ENCODE peak calls at places on chromosomes 7 and 10, in nine cellular contexts. D is PC-3; H is SK-N-SH; W is tibial artery; S is CD8-positive, alpha-beta memory T cell; C is body of pancreas; O is cardiac muscle cell; X is aorta; M is BE2C. Q is an unnamed sample.

GRCh38 chr10:98030093-98030821 is at the start of gene CRTAC1:
- DNase-seq in D (no peak), H (peak; percentile 99), W (peak; percentile 60), S (no peak), C (peak; percentile 71), O (peak; percentile 40), X (peak; percentile 89), M (peak; percentile 78), Q (no peak)

GRCh38 chr10:4359003-4359402 is 467.0 kb upstream of the AKR1E2 start:
- DNase-seq in D (no peak), H (no peak), W (peak; percentile 33), S (no peak), C (no peak), O (peak; percentile 59), X (no peak), M (no peak), Q (no peak)

GRCh38 chr10:62640386-62640785 is 164.1 kb upstream of the ADO start:
- DNase-seq in D (peak; percentile 59), H (no peak), W (no peak), S (no peak), C (no peak), O (peak; percentile 46), X (no peak), M (no peak), Q (no peak)

GRCh38 chr7:100200693-100201092 is 19.1 kb upstream of the PVRIG start:
- DNase-seq in D (no peak), H (no peak), W (no peak), S (no peak), C (peak; percentile 38), O (no peak), X (no peak), M (no peak), Q (no peak)

GRCh38 chr7:43905954-43906326 is 456 bp downstream of the URGCP start:
- DNase-seq in D (peak; percentile 14), H (peak; percentile 89), W (peak; percentile 22), S (no peak), C (peak; percentile 32), O (peak; percentile 47), X (peak; percentile 76), M (peak; percentile 52), Q (peak; percentile 27)

GRCh38 chr10:72297281-72297967 is 23.7 kb downstream of the DDIT4 start:
- DNase-seq in D (peak; percentile 74), H (no peak), W (peak; percentile 85), S (peak; percentile 93), C (peak; percentile 71), O (peak; percentile 99), X (peak; percentile 95), M (no peak), Q (peak; percentile 96)

GRCh38 chr10:89029785-89030437 is 39.3 kb downstream of the FAS start:
- DNase-seq in D (peak; percentile 73), H (peak; percentile 60), W (peak; percentile 78), S (peak; percentile 53), C (peak; percentile 77), O (peak; percentile 92), X (peak; percentile 85), M (peak; percentile 67), Q (peak; percentile 72)

GRCh38 chr7:6436385-6436685 is 11.4 kb downstream of the DAGLB start:
- DNase-seq in D (no peak), H (no peak), W (no peak), S (no peak), C (no peak), O (no peak), X (no peak), M (no peak), Q (no peak)

GRCh38 chr10:15627617-15628196 is 92.0 kb downstream of the ITGA8 start:
- DNase-seq in D (no peak), H (no peak), W (no peak), S (no peak), C (no peak), O (no peak), X (no peak), M (no peak), Q (no peak)

GRCh38 chr7:36683111-36683510 is 41.2 kb downstream of the AOAH start:
- DNase-seq in D (no peak), H (no peak), W (no peak), S (no peak), C (no peak), O (peak; percentile 63), X (no peak), M (no peak), Q (no peak)

GRCh38 chr7:36682102-36682501 is 42.2 kb downstream of the AOAH start:
- DNase-seq in D (no peak), H (no peak), W (no peak), S (no peak), C (no peak), O (peak; percentile 18), X (no peak), M (no peak), Q (no peak)

GRCh38 chr7:36686499-36686898 is 37.8 kb downstream of the AOAH start:
- DNase-seq in D (peak; percentile 62), H (no peak), W (no peak), S (no peak), C (no peak), O (peak; percentile 16), X (no peak), M (peak; percentile 9), Q (peak; percentile 2)

GRCh38 chr7:36684951-36685350 is 39.3 kb downstream of the AOAH start:
- DNase-seq in D (no peak), H (no peak), W (no peak), S (no peak), C (no peak), O (no peak), X (no peak), M (no peak), Q (no peak)

DNA sequence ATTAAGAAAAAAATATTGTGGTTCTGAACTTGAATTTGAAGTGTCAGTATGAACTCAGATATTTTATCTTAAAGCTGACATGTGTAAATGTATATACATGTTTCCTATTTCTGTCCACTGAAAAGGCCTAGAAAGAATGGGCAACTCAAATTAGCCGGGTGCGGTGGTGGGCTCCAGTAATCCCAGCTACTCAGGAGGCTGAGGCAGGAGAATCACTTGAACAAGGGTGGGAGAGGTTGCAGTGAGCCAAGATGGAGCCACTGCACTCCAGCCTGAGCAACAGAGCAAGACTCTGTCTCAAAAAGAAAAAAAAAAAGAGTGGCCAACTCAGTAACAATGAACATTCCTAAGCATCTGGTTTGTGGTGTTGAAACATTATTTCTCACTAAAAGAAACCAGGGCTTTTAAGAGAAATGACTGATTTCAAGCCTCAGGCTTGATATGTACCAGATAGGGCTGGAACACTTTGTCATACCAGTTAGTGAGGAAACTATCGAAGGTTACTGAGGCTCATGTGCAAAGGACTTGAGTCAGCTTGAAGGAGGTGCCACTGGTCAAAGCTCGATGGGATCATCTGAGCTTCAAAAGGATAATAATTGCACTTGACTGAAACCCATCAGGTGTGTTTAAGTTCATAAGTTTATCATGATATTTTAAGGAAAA is 40.5 kb downstream of the AOAH start:
- DNase-seq in D (no peak), H (no peak), W (no peak), S (no peak), C (no peak), O (peak; percentile 71), X (no peak), M (no peak), Q (no peak)
- H3K4me1 ChIP-seq in D (peaks cover 9% of the 10 kb centered on the region), H (no peaks in the 10 kb centered on the region), W (no peaks in the 10 kb centered on the region), S (peaks cover 16% of the 10 kb centered on the region), C (peaks cover 18% of the 10 kb centered on the region), O (no peaks in the 10 kb centered on the region), X (no peaks in the 10 kb centered on the region), M (no peaks in the 10 kb centered on the region), Q (peaks cover 8% of the 10 kb centered on the region)

GRCh38 chr10:103975169-103975568 is 8.2 kb downstream of the SLK start:
- DNase-seq in D (no peak), H (no peak), W (no peak), S (no peak), C (no peak), O (no peak), X (no peak), M (no peak), Q (no peak)
- H3K4me1 ChIP-seq in D (peaks cover 22% of the 10 kb centered on the region), H (peaks cover 4% of the 10 kb centered on the region), W (peaks cover 15% of the 10 kb centered on the region), S (peaks cover 32% of the 10 kb centered on the region), C (peaks cover 17% of the 10 kb centered on the region), O (peaks cover 3% of the 10 kb centered on the region), X (no peaks in the 10 kb centered on the region), M (no peaks in the 10 kb centered on the region), Q (no peaks in the 10 kb centered on the region)

GRCh38 chr10:95315509-95315908 is 24.7 kb upstream of the PDLIM1 start:
- DNase-seq in D (no peak), H (peak; percentile 41), W (no peak), S (no peak), C (no peak), O (no peak), X (no peak), M (no peak), Q (no peak)

GRCh38 chr10:95314519-95314918 is 23.7 kb upstream of the PDLIM1 start:
- DNase-seq in D (no peak), H (no peak), W (no peak), S (no peak), C (no peak), O (no peak), X (no peak), M (no peak), Q (no peak)

GRCh38 chr10:95309958-95310357 is 19.2 kb upstream of the PDLIM1 start:
- DNase-seq in D (no peak), H (no peak), W (no peak), S (no peak), C (no peak), O (no peak), X (no peak), M (no peak), Q (no peak)

GRCh38 chr10:95312986-95313495 is 22.2 kb upstream of the PDLIM1 start:
- DNase-seq in D (no peak), H (no peak), W (no peak), S (no peak), C (no peak), O (no peak), X (no peak), M (no peak), Q (no peak)

GRCh38 chr10:95312264-95312663 is 21.5 kb upstream of the PDLIM1 start:
- DNase-seq in D (no peak), H (no peak), W (no peak), S (no peak), C (peak; percentile 78), O (peak; percentile 42), X (no peak), M (no peak), Q (no peak)
- H3K4me1 ChIP-seq in D (peaks cover 23% of the 10 kb centered on the region), H (no peaks in the 10 kb centered on the region), W (peaks cover 51% of the 10 kb centered on the region), S (no peaks in the 10 kb centered on the region), C (peaks cover 39% of the 10 kb centered on the region), O (peaks cover 54% of the 10 kb centered on the region), X (peaks cover 12% of the 10 kb centered on the region), M (no peaks in the 10 kb centered on the region), Q (peaks cover 44% of the 10 kb centered on the region)

GRCh38 chr10:513393-513792 is 176.1 kb downstream of the DIP2C start:
- DNase-seq in D (no peak), H (no peak), W (no peak), S (no peak), C (peak; percentile 66), O (no peak), X (peak; percentile 73), M (no peak), Q (no peak)

GRCh38 chr10:511849-512191 is 177.6 kb downstream of the DIP2C start:
- DNase-seq in D (no peak), H (no peak), W (no peak), S (no peak), C (no peak), O (no peak), X (peak; percentile 70), M (no peak), Q (no peak)

GRCh38 chr10:516766-517165 is 172.7 kb downstream of the DIP2C start:
- DNase-seq in D (no peak), H (peak; percentile 57), W (no peak), S (no peak), C (no peak), O (no peak), X (no peak), M (no peak), Q (no peak)

GRCh38 chr10:515674-516073 is 173.8 kb downstream of the DIP2C start:
- DNase-seq in D (no peak), H (no peak), W (no peak), S (no peak), C (no peak), O (no peak), X (no peak), M (no peak), Q (no peak)

GRCh38 chr10:514137-514671 is 175.3 kb downstream of the DIP2C start:
- DNase-seq in D (no peak), H (no peak), W (no peak), S (no peak), C (peak; percentile 84), O (no peak), X (peak; percentile 79), M (no peak), Q (no peak)
- H3K4me1 ChIP-seq in D (peaks cover 4% of the 10 kb centered on the region), H (no peaks in the 10 kb centered on the region), W (peaks cover 27% of the 10 kb centered on the region), S (peaks cover 7% of the 10 kb centered on the region), C (peaks cover 34% of the 10 kb centered on the region), O (peaks cover 22% of the 10 kb centered on the region), X (no peaks in the 10 kb centered on the region), M (peaks cover 3% of the 10 kb centered on the region), Q (peaks cover 8% of the 10 kb centered on the region)

Q was measured in SJSA1.